ENCODE peak calls at places on chromosomes 4 and X, in four cellular contexts. Z, E, B and V are unnamed samples.

GRCh38 chr4:124953059-124953850 is 240.7 kb upstream of the ANKRD50 start:
- DNase-seq in Z (peak), E (no peak), B (no peak), V (peak)

GRCh38 chrX:118755633-118756032 is 28.2 kb downstream of the IL13RA1 start:
- DNase-seq in Z (no peak), E (no peak), B (no peak), V (no peak)

GRCh38 chr4:76930721-76931481 is 18.7 kb upstream of the SEPTIN11 start:
- DNase-seq in Z (peak), E (no peak), B (no peak), V (no peak)

GRCh38 chr4:688695-689497 is at the start of gene SLC49A3:
- DNase-seq in Z (no peak), E (peak), B (no peak), V (no peak)

GRCh38 chrX:53474707-53475106 is 40.5 kb upstream of the HSD17B10 start:
- DNase-seq in Z (no peak), E (no peak), B (no peak), V (no peak)

GRCh38 chrX:103774070-103774642 is 2.5 kb upstream of the PLP1 start:
- DNase-seq in Z (peak), E (peak), B (peak), V (peak)

GRCh38 chr4:38804654-38805295 is at the start of gene TLR1:
- DNase-seq in Z (peak), E (peak), B (peak), V (peak)

GRCh38 chrX:13380230-13380629 is 60.4 kb upstream of the ATXN3L start:
- DNase-seq in Z (peak), E (no peak), B (no peak), V (peak)

GRCh38 chrX:134186362-134187121 is 50.4 kb upstream of the CCDC160 start:
- DNase-seq in Z (peak), E (no peak), B (no peak), V (no peak)

GRCh38 chrX:18674417-18674787 is 2.5 kb upstream of the RS1 start:
- DNase-seq in Z (no peak), E (peak), B (no peak), V (no peak)

GRCh38 chrX:6049132-6049531 is 179.5 kb downstream of the NLGN4X start:
- DNase-seq in Z (no peak), E (no peak), B (no peak), V (no peak)

GRCh38 chrX:55074851-55075467 is at the start of gene PAGE2B:
- DNase-seq in Z (no peak), E (no peak), B (no peak), V (no peak)

GRCh38 chr4:17687237-17687857 is 72.9 kb downstream of the MED28 start:
- DNase-seq in Z (no peak), E (no peak), B (no peak), V (peak)

GRCh38 chrX:23598561-23598960 is 68.7 kb upstream of the PRDX4 start:
- DNase-seq in Z (no peak), E (no peak), B (no peak), V (no peak)

GRCh38 chrX:71623714-71624113 is 5.4 kb upstream of the CXCR3 start:
- DNase-seq in Z (no peak), E (no peak), B (no peak), V (no peak)

GRCh38 chr4:117137143-117137542 is 51.8 kb upstream of the TRAM1L1 start:
- DNase-seq in Z (peak), E (no peak), B (peak), V (peak)

GRCh38 chr4:142452132-142452855 is 393.8 kb downstream of the INPP4B start:
- DNase-seq in Z (peak), E (no peak), B (no peak), V (no peak)

GRCh38 chrX:22063284-22063683 is 31.2 kb downstream of the PHEX start:
- DNase-seq in Z (peak), E (no peak), B (no peak), V (peak)

GRCh38 chr4:94390804-94391410 is 48.3 kb upstream of the HPGDS start:
- DNase-seq in Z (no peak), E (peak), B (no peak), V (peak)

GRCh38 chr4:23857353-23857752 is 32.5 kb downstream of the PPARGC1A start:
- DNase-seq in Z (peak), E (no peak), B (no peak), V (peak)

GRCh38 chr4:65943076-65943475 is 272.8 kb upstream of the EPHA5 start:
- DNase-seq in Z (peak), E (peak), B (no peak), V (peak)

GRCh38 chr4:17024430-17024829 is 126.0 kb upstream of the LDB2 start:
- DNase-seq in Z (no peak), E (no peak), B (no peak), V (no peak)

GRCh38 chrX:47637546-47638195 is 7.9 kb upstream of the CFP start:
- DNase-seq in Z (no peak), E (peak), B (no peak), V (peak)

GRCh38 chrX:109384569-109385174 is 97.2 kb downstream of the GUCY2F start:
- DNase-seq in Z (no peak), E (peak), B (no peak), V (peak)

GRCh38 chr4:113675731-113676707 is 85.5 kb downstream of the CAMK2D start:
- DNase-seq in Z (no peak), E (no peak), B (no peak), V (peak)

GRCh38 chr4:59535541-59535940 is 1664.6 kb upstream of the ADGRL3 start:
- DNase-seq in Z (no peak), E (no peak), B (no peak), V (no peak)

GRCh38 chr4:42673084-42673429 is 16.2 kb upstream of the ATP8A1 start:
- DNase-seq in Z (peak), E (no peak), B (no peak), V (peak)

GRCh38 chr4:7170012-7170411 is 22.3 kb upstream of the SORCS2 start:
- DNase-seq in Z (no peak), E (no peak), B (no peak), V (no peak)

GRCh38 chrX:54182194-54182863 is 725 bp downstream of the FAM120C start:
- DNase-seq in Z (no peak), E (peak), B (peak), V (peak)

GRCh38 chr4:130478406-130478805 is 1382.5 kb downstream of the C4orf33 start:
- DNase-seq in Z (peak), E (peak), B (no peak), V (peak)

GRCh38 chr4:8021796-8022195 is 82.1 kb upstream of the AFAP1 start:
- DNase-seq in Z (no peak), E (no peak), B (no peak), V (no peak)

GRCh38 chrX:149515954-149516602 is 11.0 kb upstream of the IDS start:
- DNase-seq in Z (no peak), E (no peak), B (no peak), V (no peak)

GRCh38 chr4:140829825-140830224 is 73.6 kb upstream of the TBC1D9 start:
- DNase-seq in Z (no peak), E (no peak), B (no peak), V (no peak)

GRCh38 chr4:15888515-15888914 is 50.0 kb downstream of the FGFBP1 start:
- DNase-seq in Z (no peak), E (no peak), B (no peak), V (peak)

GRCh38 chr4:152265149-152265621 is 270.7 kb downstream of the FBXW7 start:
- DNase-seq in Z (peak), E (no peak), B (no peak), V (peak)

GRCh38 chr4:120156115-120156718 is 89.6 kb upstream of the MAD2L1 start:
- DNase-seq in Z (peak), E (peak), B (peak), V (peak)

GRCh38 chr4:106172846-106173245 is 143.2 kb downstream of the TBCK start:
- DNase-seq in Z (no peak), E (no peak), B (no peak), V (no peak)

GRCh38 chr4:6694177-6694901 is 661 bp downstream of the S100P start:
- DNase-seq in Z (no peak), E (no peak), B (no peak), V (no peak)

GRCh38 chr4:8910822-8911310 is 39.2 kb upstream of the HMX1 start:
- DNase-seq in Z (no peak), E (no peak), B (no peak), V (no peak)

DNA sequence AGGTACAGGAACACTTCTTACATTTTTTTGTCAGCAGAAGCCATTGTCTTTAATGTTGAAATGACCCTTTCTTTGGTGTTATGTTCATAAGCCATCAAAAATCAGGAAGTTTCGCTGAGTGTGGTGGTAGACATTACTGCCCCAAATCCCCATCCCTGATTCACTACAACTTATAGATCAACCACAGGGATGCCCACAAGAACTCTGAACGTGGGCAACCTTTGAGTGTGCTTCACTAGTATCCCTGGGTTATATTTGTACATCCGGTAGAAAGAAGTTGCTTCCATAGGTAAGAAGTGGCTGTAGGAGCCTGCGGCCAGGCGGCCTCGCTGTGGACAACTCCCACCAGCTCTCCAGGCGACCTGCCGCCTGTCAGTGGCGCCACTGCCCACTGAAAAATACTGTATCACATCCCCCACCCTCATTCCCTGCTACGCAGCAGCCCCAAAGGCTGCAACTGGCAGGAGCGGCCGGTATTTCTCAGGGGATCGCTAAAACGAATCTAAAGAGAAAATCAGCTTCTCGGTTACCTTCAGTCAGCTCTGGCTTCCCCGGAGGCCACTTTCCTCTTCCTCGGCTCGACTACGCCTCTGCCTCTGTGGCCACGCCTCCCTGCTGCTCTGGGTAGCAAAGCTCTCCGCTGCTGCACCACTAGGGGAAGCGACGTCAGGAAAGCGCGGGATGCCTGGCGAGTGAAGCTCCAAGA is 13.9 kb upstream of the ETDC start:
- DNase-seq in Z (no peak), E (peak), B (no peak), V (peak)
- H3K4me3 ChIP-seq in Z (no peak), E (peak), B (no peak), V (peak)

GRCh38 chr4:1994935-1995334 is 13.8 kb downstream of the NELFA start:
- DNase-seq in Z (no peak), E (no peak), B (no peak), V (no peak)
- TF ChIP-seq CTCF in Z (no peak), E (no peak), B (no peak), V (no peak)

GRCh38 chr4:88006956-88007303 is 505 bp upstream of the PKD2 start:
- DNase-seq in Z (no peak), E (peak), B (no peak), V (no peak)
- H2AFZ ChIP-seq in Z (peak), E (peak), B (no peak), V (peak)

DNA sequence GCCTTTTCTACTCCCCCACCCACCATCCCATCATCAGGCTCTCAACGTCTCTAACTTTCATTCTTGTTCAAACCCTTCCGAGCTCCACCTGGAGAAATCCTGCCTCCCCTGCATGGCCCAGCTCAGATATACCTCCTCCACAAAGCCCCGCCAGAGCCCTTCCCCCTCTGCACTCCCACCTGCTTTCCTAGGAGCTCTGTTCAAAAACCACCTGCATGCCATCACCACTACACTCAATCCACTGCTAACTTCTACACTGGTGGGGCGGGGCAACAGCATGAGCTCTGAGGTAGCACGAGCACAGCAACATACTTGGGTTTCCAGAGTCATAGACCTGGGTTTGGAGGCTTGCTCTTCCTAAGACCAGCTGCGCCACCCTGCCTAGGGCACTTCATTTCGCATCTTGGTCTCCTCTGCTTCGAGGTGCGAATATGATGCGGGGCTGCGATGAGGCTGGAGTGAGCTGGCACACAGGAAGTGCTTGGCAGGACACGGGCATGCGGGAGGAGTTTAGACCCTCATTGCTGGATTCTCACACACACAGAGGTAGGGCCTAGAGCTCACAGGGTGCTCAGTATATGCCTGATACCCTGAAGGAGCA is 3.5 kb downstream of the SASH3 start:
- DNase-seq in Z (no peak), E (no peak), B (no peak), V (no peak)
- H3K4me3 ChIP-seq in Z (no peak), E (no peak), B (no peak), V (no peak)

DNA sequence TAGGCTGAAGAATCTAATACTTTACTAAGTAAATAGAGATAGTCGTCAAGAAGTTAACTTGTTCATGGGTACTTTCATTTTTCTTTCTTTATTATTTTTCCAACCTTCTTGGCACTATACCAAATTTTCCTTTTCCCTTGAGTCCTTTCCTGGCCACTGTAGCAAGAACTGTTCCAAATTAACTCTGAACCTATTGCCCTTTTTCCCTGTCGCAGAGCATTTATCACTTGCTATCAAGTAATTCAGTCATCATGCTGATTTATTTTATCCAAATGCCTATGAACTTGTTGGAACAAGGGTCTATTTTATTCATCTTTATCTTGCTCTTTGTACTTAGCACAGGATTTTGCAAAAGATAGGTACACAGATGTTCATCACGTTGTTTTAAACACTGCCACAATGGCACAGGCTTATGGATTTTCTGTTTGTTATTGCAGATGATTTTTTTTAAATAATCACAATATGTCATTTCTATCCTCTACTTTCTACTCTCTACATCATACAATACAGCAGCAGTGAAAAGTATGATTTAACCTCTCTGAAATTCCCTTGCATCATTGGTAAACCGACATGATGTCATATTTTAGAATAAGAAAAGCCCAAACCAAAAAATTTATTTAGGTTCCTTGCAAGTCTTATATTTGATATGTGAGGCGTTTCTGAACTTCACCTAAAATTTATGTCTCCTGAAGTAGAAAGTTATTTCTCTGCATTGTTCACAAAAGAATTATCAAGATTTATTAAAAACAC is 2352.3 kb downstream of the PCDH7 start:
- DNase-seq in Z (no peak), E (no peak), B (no peak), V (peak)
- TF ChIP-seq CTCF in Z (no peak), E (no peak), B (no peak), V (no peak)

GRCh38 chrX:124230573-124231300 is 101.7 kb upstream of the TEX13D start:
- DNase-seq in Z (no peak), E (peak), B (no peak), V (no peak)
- H2AFZ ChIP-seq in Z (no peak), E (no peak), B (no peak), V (no peak)

GRCh38 chrX:40852573-40852972 is 117.2 kb upstream of the MED14 start:
- DNase-seq in Z (no peak), E (peak), B (no peak), V (no peak)
- H3K4me3 ChIP-seq in Z (no peak), E (peak), B (no peak), V (no peak)